ENCODE peak calls at places on chromosomes 16 and 17, in ten cellular contexts. P, Q, Z, B, J, T, X, H, D and A are unnamed samples.

GRCh38 chr16:49505556-49505955 is 132.0 kb downstream of the C16orf78 start:
- DNase-seq in X (no peak), Z (no peak), T (no peak), H (no peak), Q (no peak), P (no peak), B (no peak), J (no peak), D (no peak), A (no peak)

GRCh38 chr17:50785126-50785525 is 17.8 kb upstream of the ANKRD40CL start:
- DNase-seq in X (no peak), J (no peak), Q (no peak), T (no peak), P (no peak), D (no peak), Z (no peak), B (no peak), H (no peak), A (no peak)

GRCh38 chr17:39218906-39219305 is 6.8 kb downstream of the STAC2 start:
- DNase-seq in T (no peak), X (no peak), J (no peak), P (no peak), Q (no peak), D (no peak), Z (no peak), B (no peak), H (no peak), A (no peak)

GRCh38 chr17:19766421-19767270 is 18.5 kb upstream of the ALDH3A1 start:
- DNase-seq in D (peak; percentile 41), X (peak; percentile 86), T (peak; percentile 90), J (peak; percentile 77), P (peak; percentile 86), H (peak; percentile 36), Z (no peak), B (no peak), Q (peak; percentile 83), A (peak; percentile 57)

GRCh38 chr17:83125515-83126274 is 46.3 kb downstream of the METRNL start:
- DNase-seq in B (no peak), Q (no peak), T (peak; percentile 62), H (no peak), D (no peak), Z (no peak), J (peak; percentile 73), P (peak; percentile 81), X (peak; percentile 74), A (no peak)

GRCh38 chr16:89723279-89724250 is 2.2 kb downstream of the ZNF276 start:
- DNase-seq in H (no peak), P (no peak), B (no peak), D (peak; percentile 14), Z (no peak), J (peak; percentile 64), T (peak; percentile 87), Q (no peak), X (no peak), A (peak; percentile 35)

GRCh38 chr17:8890671-8891070 is 23.2 kb upstream of the PIK3R6 start:
- DNase-seq in T (no peak), J (no peak), Q (no peak), B (no peak), D (no peak), H (no peak), Z (no peak), X (no peak), P (no peak), A (no peak)

GRCh38 chr16:85310868-85311585 is 198.8 kb upstream of the CIBAR2 start:
- DNase-seq in J (no peak), T (peak; percentile 69), H (no peak), Z (no peak), D (no peak), Q (no peak), B (no peak), P (no peak), X (no peak), A (no peak)

GRCh38 chr17:36117505-36118382 is 14.1 kb downstream of the CCL4 start:
- DNase-seq in T (no peak), P (no peak), Q (no peak), Z (no peak), J (no peak), B (no peak), H (no peak), X (no peak), D (no peak), A (no peak)

GRCh38 chr17:45248132-45248936 is 13.6 kb downstream of the SPATA32 start:
- DNase-seq in H (no peak), T (peak; percentile 94), X (no peak), D (no peak), Z (no peak), J (no peak), P (no peak), Q (peak; percentile 33), B (no peak), A (no peak)

GRCh38 chr16:64051826-64052225 is 1070.0 kb downstream of the CDH11 start:
- DNase-seq in P (no peak), X (no peak), D (no peak), H (no peak), Z (no peak), Q (no peak), J (no peak), B (peak; percentile 1), T (no peak), A (peak; percentile 2)

GRCh38 chr17:75771334-75772281 is 6.6 kb upstream of the GALK1 start:
- DNase-seq in Q (no peak), H (no peak), B (no peak), P (peak; percentile 59), T (peak; percentile 75), Z (no peak), D (peak; percentile 25), X (peak; percentile 72), J (no peak), A (peak; percentile 41)
- TF ChIP-seq CTCF in Q (no peak), H (no peak), B (peak; percentile 7), P (no peak), T (peak; percentile 46), Z (peak; percentile 31), D (no peak), X (no peak), J (no peak), A (peak; percentile 13)

GRCh38 chr16:69326172-69326873 is 4.1 kb downstream of the PDF start:
- DNase-seq in P (peak; percentile 47), D (no peak), B (no peak), J (no peak), H (no peak), Z (no peak), X (peak; percentile 64), Q (no peak), T (peak; percentile 82), A (no peak)

GRCh38 chr16:69329369-69330285 is 761 bp downstream of the PDF start:
- DNase-seq in H (no peak), X (no peak), B (no peak), Q (peak; percentile 50), T (peak; percentile 47), Z (no peak), P (peak; percentile 63), J (peak; percentile 28), D (no peak), A (no peak)

GRCh38 chr16:69330286-69331109 is at the start of gene PDF:
- DNase-seq in Q (peak; percentile 96), P (peak; percentile 96), B (peak; percentile 68), J (peak; percentile 98), X (peak; percentile 95), D (peak; percentile 90), T (peak; percentile 97), Z (peak; percentile 67), H (peak; percentile 94), A (peak; percentile 88)

GRCh38 chr16:69327585-69328310 is 2.6 kb downstream of the PDF start:
- DNase-seq in Z (no peak), P (peak; percentile 41), J (no peak), B (no peak), Q (no peak), D (no peak), T (no peak), H (no peak), X (no peak), A (no peak)

DNA sequence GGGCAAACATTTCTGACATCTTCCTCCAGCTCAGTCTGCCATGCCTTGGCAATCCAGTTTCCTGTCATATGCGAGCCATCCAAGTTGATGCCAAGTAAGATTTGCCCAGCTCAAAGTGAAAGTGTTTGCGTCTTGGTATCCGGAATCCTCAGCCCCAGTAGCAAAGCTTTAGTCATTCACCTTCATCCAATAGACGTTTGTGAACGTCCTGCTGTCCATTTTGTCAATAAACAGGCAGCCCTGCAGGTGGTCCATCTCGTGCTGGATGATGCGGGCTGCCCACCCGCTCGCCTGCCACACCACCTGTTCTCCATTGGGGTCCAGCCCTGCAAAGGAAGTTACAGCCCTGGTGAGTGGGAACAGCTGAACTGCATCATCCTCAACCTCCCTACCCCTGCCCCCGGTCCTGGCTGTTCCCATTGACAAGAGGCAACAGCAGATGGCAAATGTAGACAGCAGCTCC is 1.5 kb downstream of the PDF start:
- DNase-seq in H (no peak), Z (no peak), J (no peak), D (peak; percentile 62), P (no peak), Q (no peak), B (no peak), X (no peak), T (peak; percentile 39), A (no peak)
- H3K4me3 ChIP-seq in H (peak overlapping the region; percentile 59), Z (peak overlapping the region; percentile 77), J (no peak overlapping the region), D (peak overlapping the region; percentile 78), P (peak overlapping the region; percentile 73), Q (no peak overlapping the region), B (peak overlapping the region; percentile 86), X (peak overlapping the region; percentile 84), T (peak overlapping the region; percentile 91), A (peak overlapping the region; percentile 80)

GRCh38 chr16:74315059-74315458 is 18.4 kb downstream of the PSMD7 start:
- DNase-seq in D (no peak), Q (no peak), T (no peak), P (no peak), Z (no peak), H (no peak), J (no peak), B (no peak), X (no peak), A (no peak)
- TF ChIP-seq CTCF in D (no peak), Q (no peak), T (no peak), P (no peak), Z (no peak), H (no peak), J (no peak), B (no peak), X (no peak), A (no peak)

GRCh38 chr16:68526782-68527145 is 12.3 kb upstream of the ZFP90 start:
- DNase-seq in X (no peak), D (no peak), J (no peak), T (no peak), P (no peak), Z (no peak), B (no peak), H (no peak), Q (no peak), A (no peak)

GRCh38 chr16:68529608-68529930 is 9.5 kb upstream of the ZFP90 start:
- DNase-seq in H (no peak), J (no peak), B (no peak), Q (no peak), T (no peak), P (no peak), X (no peak), Z (no peak), D (no peak), A (no peak)

GRCh38 chr16:68529931-68530667 is 9.0 kb upstream of the ZFP90 start:
- DNase-seq in Q (peak; percentile 88), P (peak; percentile 93), B (peak; percentile 55), D (peak; percentile 75), Z (peak; percentile 46), H (peak; percentile 83), X (peak; percentile 92), J (peak; percentile 94), T (peak; percentile 96), A (peak; percentile 79)

GRCh38 chr16:68526143-68526781 is 12.8 kb upstream of the ZFP90 start:
- DNase-seq in D (no peak), X (no peak), Q (no peak), H (no peak), T (no peak), B (no peak), J (peak; percentile 44), Z (no peak), P (no peak), A (no peak)

GRCh38 chr16:68528686-68529379 is 10.3 kb upstream of the ZFP90 start:
- DNase-seq in Q (peak; percentile 80), H (peak; percentile 62), P (peak; percentile 88), B (peak; percentile 35), T (peak; percentile 94), Z (peak; percentile 44), D (peak; percentile 64), J (peak; percentile 91), X (peak; percentile 88), A (peak; percentile 77)
- H3K4me3 ChIP-seq in Q (no peak overlapping the region), H (peak overlapping the region; percentile 33), P (no peak overlapping the region), B (no peak overlapping the region), T (no peak overlapping the region), Z (no peak overlapping the region), D (no peak overlapping the region), J (no peak overlapping the region), X (peak overlapping the region; percentile 44), A (peak overlapping the region; percentile 48)